ENCODE peak calls at places on chromosomes 5 and 9, in nine cellular contexts. N is stimulated activated CD8-positive, alpha-beta memory T cell treated with anti-CD3 and anti-CD28 coated beads, Interleukin-2, amount 100 ng/mL, for 1 hour; P is ELR; U is kidney tubule cell; D is NT2/D1; C is A172; S is mesendoderm; R is NCI-H1105; I is IMR-90. X is an unnamed sample.
A peak's percentile ranks its signal among the peaks of the same experiment; 100 is the strongest.

GRCh38 chr5:6488021-6488420 is 39.4 kb downstream of the UBE2QL1 start:
- DNase-seq in C (peak; percentile 65), I (no peak), P (no peak), S (no peak), R (no peak), N (no peak), U (no peak), D (no peak), X (no peak)

GRCh38 chr9:35071814-35072460 is 488 bp downstream of the VCP start:
- DNase-seq in S (peak; percentile 95), U (peak; percentile 85), I (peak; percentile 84), P (peak; percentile 95), D (peak; percentile 68), N (peak; percentile 50), R (peak; percentile 70), C (peak; percentile 61), X (peak; percentile 79)

GRCh38 chr9:35687306-35687705 is 2.4 kb downstream of the TPM2 start:
- DNase-seq in D (no peak), C (no peak), S (no peak), R (no peak), U (no peak), N (no peak), P (no peak), I (no peak), X (no peak)

GRCh38 chr9:116686693-116687073 is 422 bp upstream of the TRIM32 start:
- DNase-seq in S (no peak), I (peak; percentile 33), R (no peak), U (no peak), N (no peak), D (no peak), P (peak; percentile 45), C (no peak), X (no peak)

GRCh38 chr9:89814340-89815040 is 209.7 kb downstream of the GADD45G start:
- DNase-seq in U (peak; percentile 64), R (no peak), P (no peak), C (peak; percentile 86), N (no peak), I (peak; percentile 3), D (no peak), S (no peak), X (peak; percentile 59)

GRCh38 chr5:159961176-159961689 is 45.0 kb downstream of the ADRA1B start:
- DNase-seq in N (no peak), S (no peak), I (no peak), P (no peak), D (no peak), C (peak; percentile 16), R (no peak), U (no peak), X (no peak)

GRCh38 chr5:167250996-167251395 is 1040.4 kb upstream of the WWC1 start:
- DNase-seq in I (no peak), P (no peak), U (no peak), D (no peak), N (no peak), R (no peak), S (no peak), C (no peak), X (no peak)

GRCh38 chr5:151298063-151298462 is 5.5 kb downstream of the SLC36A3 start:
- DNase-seq in U (peak; percentile 65), N (no peak), D (no peak), C (peak; percentile 63), R (no peak), I (peak; percentile 50), P (peak; percentile 83), S (peak; percentile 85), X (peak; percentile 36)

GRCh38 chr9:72292874-72293607 is 72.0 kb downstream of the ZFAND5 start:
- DNase-seq in C (no peak), D (no peak), P (peak; percentile 36), I (peak; percentile 75), N (no peak), U (peak; percentile 73), S (no peak), R (no peak), X (no peak)

GRCh38 chr5:173602423-173602822 is 14.0 kb downstream of the BOD1 start:
- DNase-seq in U (no peak), S (peak; percentile 27), N (no peak), R (no peak), D (no peak), C (peak; percentile 69), P (no peak), I (peak; percentile 70), X (no peak)

GRCh38 chr5:171600736-171601265 is 181.4 kb downstream of the FGF18 start:
- DNase-seq in N (no peak), P (no peak), S (no peak), R (no peak), C (no peak), U (no peak), D (no peak), I (peak; percentile 16), X (no peak)

GRCh38 chr9:130424781-130425310 is 19.9 kb upstream of the ASS1 start:
- DNase-seq in N (no peak), U (no peak), P (no peak), D (no peak), R (no peak), C (no peak), I (no peak), S (no peak), X (no peak)

X was measured in glutamatergic neuron.